ENCODE peak calls at places on chromosomes 11 and 22, in five cellular contexts. X, I, B, V and U are unnamed samples.

GRCh38 chr11:95937358-95937757 is 13.5 kb upstream of the MTMR2 start:
- DNase-seq in I (no peak), V (peak), X (no peak), B (no peak), U (peak)

GRCh38 chr11:60945295-60945667 is 6.7 kb downstream of the SLC15A3 start:
- DNase-seq in I (no peak), V (no peak), B (no peak), X (no peak), U (no peak)

GRCh38 chr11:72220696-72221363 is 3.7 kb upstream of the INPPL1 start:
- DNase-seq in B (peak), V (no peak), I (no peak), X (no peak), U (no peak)

GRCh38 chr11:27812341-27812740 is 112.1 kb upstream of the BDNF start:
- DNase-seq in X (peak), I (no peak), V (no peak), B (no peak), U (no peak)

GRCh38 chr22:25448435-25449051 is 115.9 kb upstream of the GRK3 start:
- DNase-seq in V (peak), I (no peak), X (peak), B (no peak), U (peak)

GRCh38 chr11:17740649-17741235 is 6.2 kb downstream of the KCNC1 start:
- DNase-seq in B (no peak), V (no peak), I (no peak), X (no peak), U (no peak)

GRCh38 chr11:119624102-119624615 is 104.8 kb downstream of the NECTIN1 start:
- DNase-seq in B (peak), V (no peak), I (no peak), X (no peak), U (no peak)

GRCh38 chr11:18540207-18541009 is 13.7 kb upstream of the TSG101 start:
- DNase-seq in I (no peak), X (peak), V (peak), B (no peak), U (no peak)

GRCh38 chr11:783581-784015 is 6.3 kb downstream of the CEND1 start:
- DNase-seq in V (peak), I (peak), B (peak), X (peak), U (peak)

GRCh38 chr22:32801436-32802290 is at the start of gene TIMP3:
- DNase-seq in I (peak), V (peak), X (peak), B (peak), U (peak)

GRCh38 chr11:48193876-48194275 is 22.7 kb upstream of the OR4B1 start:
- DNase-seq in I (no peak), X (peak), B (no peak), V (peak), U (no peak)

GRCh38 chr11:124791626-124792341 is 8.4 kb downstream of the MSANTD2 start:
- DNase-seq in I (no peak), B (no peak), V (peak), X (peak), U (no peak)

GRCh38 chr11:41201156-41201555 is 258.3 kb downstream of the LRRC4C start:
- DNase-seq in V (peak), X (peak), B (peak), I (peak), U (peak)

GRCh38 chr11:111918390-111919256 is at the start of gene C11orf52:
- DNase-seq in I (no peak), B (peak), V (peak), X (peak), U (peak)

GRCh38 chr22:46108564-46109473 is 41.5 kb upstream of the PPARA start:
- DNase-seq in X (peak), V (no peak), B (peak), I (no peak), U (no peak)

GRCh38 chr11:9017773-9018172 is 14.0 kb upstream of the NRIP3 start:
- DNase-seq in B (no peak), I (no peak), V (peak), X (peak), U (peak)

GRCh38 chr11:64324692-64325469 is 7.0 kb downstream of the PRDX5 start:
- DNase-seq in X (no peak), V (peak), B (no peak), I (no peak), U (peak)
- H2AK5ac ChIP-seq in X (no peak), V (no peak), B (no peak), I (no peak), U (no peak)

DNA sequence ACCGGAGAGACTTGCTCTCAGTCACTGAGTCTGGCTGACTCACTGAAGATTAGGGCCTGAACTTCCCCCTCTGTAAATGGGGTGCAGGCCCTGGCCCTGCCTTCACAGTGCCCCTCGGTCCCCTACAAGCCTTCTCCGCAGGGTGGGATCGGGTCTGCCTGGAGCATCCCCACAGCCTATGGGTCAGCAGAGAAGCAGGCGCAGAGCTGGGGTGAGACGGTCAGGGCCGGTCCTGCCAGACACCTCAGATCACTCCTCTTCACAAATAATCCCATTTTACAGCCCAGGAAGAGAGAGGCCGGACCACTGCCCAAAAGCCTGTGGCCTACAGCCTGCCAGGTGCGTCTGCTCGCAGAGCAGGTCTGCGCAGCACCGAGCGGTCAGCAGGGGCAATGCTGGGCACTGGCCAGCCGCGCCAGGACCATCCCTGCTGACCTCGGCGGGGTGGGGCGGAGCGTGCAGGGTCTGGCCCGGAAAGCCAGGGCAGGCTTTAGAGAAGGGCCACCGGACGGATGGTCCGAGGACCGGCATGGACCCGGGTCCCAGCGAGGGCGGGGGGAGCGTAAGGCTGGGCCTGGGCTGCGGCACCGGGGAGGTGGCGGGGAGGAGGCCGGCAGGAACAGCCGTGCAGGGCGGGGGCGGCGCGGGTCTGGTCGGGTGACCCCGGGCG is 518 bp upstream of the SEPTIN5 start:
- DNase-seq in V (no peak), I (no peak), B (no peak), X (no peak), U (peak)
- H4K91ac ChIP-seq in V (no peak), I (no peak), B (no peak), X (no peak), U (no peak)

GRCh38 chr22:37640591-37641250 is 1.3 kb downstream of the SH3BP1 start:
- DNase-seq in I (no peak), V (peak), X (no peak), B (no peak), U (peak)
- H2AK5ac ChIP-seq in I (peak), V (no peak), X (peak), B (no peak), U (peak)

DNA sequence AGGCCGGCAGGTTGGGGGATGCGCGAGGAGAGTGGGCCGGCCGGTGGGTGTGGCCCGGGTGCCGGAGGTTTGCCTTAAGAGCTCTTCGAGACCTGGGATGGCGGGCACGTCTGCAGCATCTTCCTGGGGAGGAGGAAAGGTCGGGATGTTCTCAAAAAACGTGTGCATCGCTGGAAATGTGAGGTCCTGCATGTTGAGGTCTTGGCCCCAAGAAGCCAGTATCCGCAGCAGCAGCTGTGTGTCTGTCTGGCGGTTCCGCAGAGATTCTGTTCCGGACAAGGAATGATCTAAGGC is 1.4 kb downstream of the NAV2 start:
- DNase-seq in X (peak), I (no peak), V (no peak), B (no peak), U (no peak)
- H4K91ac ChIP-seq in X (peak), I (no peak), V (no peak), B (no peak), U (no peak)

DNA sequence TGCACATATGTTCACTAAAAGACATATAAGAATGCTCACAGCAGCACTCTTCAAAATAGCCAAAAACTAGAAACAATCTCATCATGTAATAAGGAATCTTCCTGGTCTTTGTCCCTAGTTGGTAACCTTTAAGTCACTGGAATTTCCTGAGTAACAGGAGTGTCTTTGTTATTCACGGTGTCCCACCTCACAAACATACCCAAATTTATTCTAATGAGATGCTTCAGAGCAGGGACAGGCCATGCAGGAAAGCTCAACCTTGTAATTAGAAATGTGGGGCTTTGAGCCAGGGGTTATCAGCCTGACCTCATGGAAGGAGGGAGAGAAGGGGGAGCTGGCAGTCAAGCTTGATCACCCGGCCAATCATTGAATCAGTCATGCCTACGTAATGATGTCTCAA is 40.3 kb upstream of the NFRKB start:
- DNase-seq in I (no peak), B (peak), X (no peak), V (no peak), U (no peak)
- H2AK5ac ChIP-seq in I (no peak), B (no peak), X (no peak), V (no peak), U (no peak)

GRCh38 chr22:35315141-35315854 is 15.6 kb downstream of the TOM1 start:
- DNase-seq in X (no peak), B (no peak), I (no peak), V (no peak), U (no peak)

GRCh38 chr22:35312198-35313059 is 12.7 kb downstream of the TOM1 start:
- DNase-seq in B (no peak), V (no peak), I (no peak), X (peak), U (peak)

GRCh38 chr22:35315855-35316745 is 16.4 kb downstream of the TOM1 start:
- DNase-seq in B (no peak), X (no peak), I (no peak), V (no peak), U (peak)

GRCh38 chr22:35313311-35314121 is 13.8 kb downstream of the TOM1 start:
- DNase-seq in V (peak), X (peak), I (no peak), B (no peak), U (no peak)

GRCh38 chr22:35314161-35314942 is 14.7 kb downstream of the TOM1 start:
- DNase-seq in B (peak), V (no peak), I (no peak), X (no peak), U (no peak)
- H4K91ac ChIP-seq in B (no peak), V (no peak), I (no peak), X (no peak), U (no peak)

DNA sequence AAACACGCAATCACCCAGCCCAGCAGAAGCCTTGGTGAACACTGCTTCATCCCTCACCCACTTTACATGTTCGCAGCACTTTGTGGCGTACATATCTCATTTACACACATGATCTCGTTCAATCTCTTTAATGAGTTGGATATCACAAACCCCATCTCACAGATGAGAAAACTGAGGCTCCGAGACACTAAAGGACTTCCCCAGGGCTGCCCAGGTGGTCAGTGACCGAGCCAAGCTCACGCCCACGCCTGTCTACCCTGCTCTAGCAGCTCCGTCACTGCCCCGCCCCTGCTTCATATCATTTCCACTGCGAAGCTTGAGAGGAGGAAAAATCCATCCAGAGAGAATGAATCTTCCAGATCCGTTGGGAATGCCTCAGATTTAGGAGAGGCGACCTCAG is 11.8 kb upstream of the DSCAML1 start:
- DNase-seq in X (no peak), V (no peak), B (no peak), I (no peak), U (no peak)
- H2AK5ac ChIP-seq in X (no peak), V (peak), B (no peak), I (no peak), U (no peak)

DNA sequence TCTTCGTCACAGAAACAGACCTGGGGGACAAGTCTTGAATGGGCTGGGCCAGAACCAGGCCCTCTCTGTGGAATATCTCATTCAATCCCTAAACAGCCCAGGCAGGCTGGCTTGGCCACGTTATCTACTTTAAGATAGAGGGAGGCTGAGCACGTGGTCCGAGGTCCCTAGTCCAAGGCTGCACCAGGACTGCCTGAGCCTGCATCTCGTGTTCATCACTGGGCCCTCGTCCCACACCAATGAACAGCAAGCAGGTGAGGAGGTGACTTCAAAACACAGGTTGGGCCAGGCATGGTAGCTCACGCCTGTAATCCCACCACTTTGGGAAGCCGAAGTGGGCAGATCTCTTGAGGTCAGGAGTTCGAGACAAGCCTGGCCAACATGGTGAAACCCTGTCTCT is 20.3 kb upstream of the FGF3 start:
- DNase-seq in V (no peak), X (no peak), B (no peak), I (no peak), U (no peak)
- H4K91ac ChIP-seq in V (no peak), X (no peak), B (no peak), I (peak), U (no peak)

DNA sequence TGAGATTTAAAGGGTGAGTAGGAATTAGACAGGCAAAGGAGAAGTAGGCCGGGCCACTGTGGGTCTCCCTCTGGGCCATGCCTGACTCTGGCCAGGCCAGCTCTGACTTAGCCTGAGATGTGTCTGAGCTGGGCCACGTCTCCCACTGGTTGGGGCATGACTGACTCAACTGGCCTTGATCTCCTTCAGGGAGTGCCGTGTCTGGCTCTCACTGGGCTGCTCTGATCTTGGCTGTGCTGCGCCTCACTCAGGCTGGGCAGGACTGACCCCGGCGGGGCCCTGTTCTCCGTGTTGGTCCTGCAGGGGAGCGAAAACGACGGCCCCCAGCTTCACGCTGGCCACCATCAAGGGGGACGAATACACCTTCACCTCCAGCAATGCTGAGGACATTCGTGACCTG is 71.3 kb downstream of the MYO7A start:
- DNase-seq in I (no peak), B (no peak), V (no peak), X (no peak), U (no peak)
- H2AK5ac ChIP-seq in I (peak), B (no peak), V (no peak), X (no peak), U (no peak)